ENCODE peak calls at places on chromosomes 5 and 9, in five cellular contexts. X, U, Q, S and K are unnamed samples.

GRCh38 chr9:137095664-137096517 is 9.1 kb downstream of the MAN1B1 start:
- DNase-seq in X (peak), U (no peak), Q (no peak), S (peak), K (peak)

GRCh38 chr5:75037106-75037505 is 15.3 kb downstream of the GCNT4 start:
- DNase-seq in X (no peak), U (peak), Q (peak), S (no peak), K (no peak)

GRCh38 chr9:130286072-130286770 is 20.7 kb downstream of the HMCN2 start:
- DNase-seq in X (no peak), U (no peak), Q (no peak), S (no peak), K (no peak)

GRCh38 chr5:179378441-179379271 is 33.4 kb upstream of the ADAMTS2 start:
- DNase-seq in X (no peak), U (peak), Q (peak), S (no peak), K (no peak)

GRCh38 chr9:12723409-12724028 is 30.3 kb downstream of the TYRP1 start:
- DNase-seq in X (no peak), U (peak), Q (no peak), S (no peak), K (no peak)

GRCh38 chr5:150299571-150300327 is 3.0 kb downstream of the ARSI start:
- DNase-seq in X (no peak), U (peak), Q (no peak), S (no peak), K (no peak)

GRCh38 chr9:69198526-69199250 is 24.6 kb downstream of the TJP2 start:
- DNase-seq in X (no peak), U (peak), Q (no peak), S (no peak), K (no peak)

GRCh38 chr5:73387630-73388370 is 60.8 kb downstream of the FOXD1 start:
- DNase-seq in X (peak), U (peak), Q (no peak), S (no peak), K (peak)

GRCh38 chr9:21579209-21579608 is 97.1 kb upstream of the IFNE start:
- DNase-seq in X (no peak), U (peak), Q (no peak), S (no peak), K (no peak)

GRCh38 chr9:87140605-87141109 is 193.4 kb upstream of the GAS1 start:
- DNase-seq in X (no peak), U (no peak), Q (no peak), S (no peak), K (no peak)

GRCh38 chr9:92480332-92480771 is 2.0 kb downstream of the ASPN start:
- DNase-seq in X (no peak), U (peak), Q (no peak), S (no peak), K (no peak)

GRCh38 chr9:77391834-77392233 is 214.5 kb downstream of the VPS13A start:
- DNase-seq in X (no peak), U (no peak), Q (no peak), S (no peak), K (no peak)

GRCh38 chr5:2691530-2691929 is 59.9 kb downstream of the IRX2 start:
- DNase-seq in X (no peak), U (no peak), Q (no peak), S (no peak), K (no peak)

GRCh38 chr5:68313336-68313735 is 97.8 kb downstream of the PIK3R1 start:
- DNase-seq in X (no peak), U (no peak), Q (no peak), S (no peak), K (no peak)

GRCh38 chr5:145158654-145159199 is 676.4 kb downstream of the PRELID2 start:
- DNase-seq in X (no peak), U (peak), Q (no peak), S (no peak), K (no peak)

GRCh38 chr9:78130853-78131252 is 99.2 kb upstream of the GNAQ start:
- DNase-seq in X (no peak), U (no peak), Q (no peak), S (no peak), K (no peak)

GRCh38 chr9:112065781-112066606 is 109.1 kb downstream of the SUSD1 start:
- DNase-seq in X (no peak), U (peak), Q (peak), S (no peak), K (no peak)

GRCh38 chr5:123512631-123513461 is 869 bp downstream of the CSNK1G3 start:
- DNase-seq in X (no peak), U (peak), Q (no peak), S (peak), K (no peak)

GRCh38 chr5:159208508-159209437 is 580 bp downstream of the RNF145 start:
- DNase-seq in X (no peak), U (no peak), Q (no peak), S (no peak), K (no peak)

GRCh38 chr9:22682536-22683392 is 236.1 kb downstream of the DMRTA1 start:
- DNase-seq in X (no peak), U (peak), Q (peak), S (no peak), K (no peak)

GRCh38 chr5:140791111-140791510 is 3.5 kb upstream of the PCDHA2 start:
- DNase-seq in X (no peak), U (no peak), Q (no peak), S (no peak), K (no peak)

GRCh38 chr9:79053613-79054012 is 518.2 kb upstream of the TLE4 start:
- DNase-seq in X (peak), U (no peak), Q (no peak), S (no peak), K (no peak)

GRCh38 chr5:19547640-19548039 is 440.4 kb downstream of the CDH18 start:
- DNase-seq in X (no peak), U (no peak), Q (no peak), S (no peak), K (no peak)

GRCh38 chr9:3447813-3448212 is 78.0 kb downstream of the RFX3 start:
- DNase-seq in X (no peak), U (no peak), Q (no peak), S (no peak), K (no peak)

GRCh38 chr5:56123531-56124243 is 109.4 kb downstream of the ANKRD55 start:
- DNase-seq in X (no peak), U (peak), Q (peak), S (peak), K (no peak)

DNA sequence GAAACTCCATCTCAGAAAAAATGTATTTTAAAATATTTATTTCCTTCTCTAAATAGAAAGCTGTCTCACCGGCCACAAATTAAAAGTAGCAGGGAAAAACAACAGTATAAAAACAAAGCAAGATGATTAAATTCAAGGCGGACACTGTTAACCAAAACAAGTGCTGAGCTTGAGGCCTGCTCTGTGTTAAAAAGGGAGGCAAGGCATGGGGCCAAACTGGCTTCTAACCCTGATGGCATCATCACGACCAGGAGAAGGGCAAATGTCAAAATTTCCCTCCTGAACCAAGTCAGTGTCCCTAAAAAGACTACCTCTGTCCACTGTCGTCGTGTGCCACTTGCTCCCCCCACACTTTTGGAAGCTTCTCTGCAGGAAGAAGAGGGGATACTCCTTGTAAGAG is 116.1 kb downstream of the MSX2 start:
- DNase-seq in X (no peak), U (peak), Q (no peak), S (no peak), K (no peak)
- TF ChIP-seq CTCF in X (no peak), U (no peak), Q (no peak), S (no peak), K (no peak)

GRCh38 chr5:42951169-42951846 is 88.8 kb downstream of the ANXA2R start:
- DNase-seq in X (peak), U (peak), Q (no peak), S (peak), K (no peak)

GRCh38 chr5:42948961-42949347 is 91.2 kb downstream of the ANXA2R start:
- DNase-seq in X (no peak), U (no peak), Q (no peak), S (no peak), K (no peak)

GRCh38 chr5:42949348-42950090 is 90.6 kb downstream of the ANXA2R start:
- DNase-seq in X (peak), U (peak), Q (peak), S (peak), K (peak)

GRCh38 chr5:42950466-42951168 is 89.5 kb downstream of the ANXA2R start:
- DNase-seq in X (peak), U (peak), Q (peak), S (no peak), K (no peak)

DNA sequence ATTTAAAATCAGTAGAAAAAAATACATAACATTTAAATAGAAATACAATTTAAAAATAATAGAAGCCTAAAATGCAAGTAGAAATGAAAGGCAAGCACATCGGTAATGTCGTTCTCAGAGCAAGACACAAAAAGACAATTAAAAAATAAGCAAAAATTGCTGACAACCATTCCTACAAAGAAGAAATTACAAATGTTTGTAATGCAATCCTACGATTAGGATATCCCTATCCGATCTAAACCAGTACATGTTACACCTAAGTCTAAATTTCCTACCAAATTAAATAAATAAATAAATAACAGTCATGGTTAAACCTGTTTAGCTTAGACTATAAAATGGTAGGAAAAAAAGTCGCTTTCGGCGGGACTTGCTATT is 90.0 kb downstream of the ANXA2R start:
- DNase-seq in X (no peak), U (no peak), Q (no peak), S (no peak), K (no peak)
- H3K4me3 ChIP-seq in X (peak), U (peak), Q (peak), S (peak), K (peak)

GRCh38 chr5:160970605-160971191 is 118.7 kb upstream of the ATP10B start:
- DNase-seq in X (no peak), U (peak), Q (no peak), S (no peak), K (no peak)
- TF ChIP-seq CTCF in X (peak), U (no peak), Q (no peak), S (no peak), K (peak)

DNA sequence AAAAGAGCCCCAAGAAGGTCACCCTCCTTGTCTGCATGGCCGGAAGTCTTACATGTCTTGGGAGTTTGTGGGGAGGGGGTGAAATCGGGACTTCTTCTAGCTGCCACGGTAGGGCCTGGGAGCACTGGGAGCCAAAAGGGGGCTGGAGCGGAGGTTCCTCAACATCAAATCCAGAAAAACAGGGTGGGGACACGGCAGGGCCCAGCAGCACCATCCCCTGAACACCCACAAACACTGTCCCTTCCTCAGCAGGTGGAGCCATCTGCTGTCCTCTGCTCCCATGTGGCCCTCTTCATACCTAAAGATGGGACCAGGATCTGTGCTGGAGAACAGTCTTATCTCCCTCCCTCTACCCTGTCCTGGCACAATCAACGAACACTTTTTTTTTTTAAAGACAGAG is 2.7 kb downstream of the TERT start:
- DNase-seq in X (no peak), U (no peak), Q (no peak), S (peak), K (no peak)
- H3K4me3 ChIP-seq in X (no peak), U (no peak), Q (no peak), S (no peak), K (no peak)

GRCh38 chr5:66498791-66499207 is 97.4 kb upstream of the MAST4 start:
- DNase-seq in X (no peak), U (no peak), Q (no peak), S (no peak), K (no peak)
- TF ChIP-seq CTCF in X (peak), U (no peak), Q (no peak), S (no peak), K (peak)